ENCODE peak calls at places on chromosomes 2 and 18, in ten cellular contexts. J is Panc1, B is GM20000, C is nucleus accumbens, P is nephron progenitor cell, R is WERI-Rb-1, M is SK-N-DZ, N is astrocyte, Q is sigmoid colon, W is T-helper 17 cell. E is an unnamed sample.
A peak's percentile ranks its signal among the peaks of the same experiment; 100 is the strongest.

GRCh38 chr2:55163895-55164509 is 68.1 kb downstream of the CLHC1 start:
- DNase-seq in R (no peak), W (no peak), P (no peak), B (no peak), C (no peak), M (no peak), N (no peak), J (no peak), Q (no peak), E (no peak)

GRCh38 chr2:111117666-111118454 is 2.9 kb upstream of the BCL2L11 start:
- DNase-seq in R (no peak), P (peak; percentile 37), W (no peak), Q (peak; percentile 67), C (no peak), M (peak; percentile 21), B (peak; percentile 19), J (no peak), N (peak; percentile 69), E (no peak)

GRCh38 chr2:218960196-218961165 is 1.0 kb downstream of the CDK5R2 start:
- DNase-seq in P (peak; percentile 21), N (no peak), B (peak; percentile 52), M (peak; percentile 32), Q (no peak), C (no peak), R (peak; percentile 41), J (no peak), W (no peak), E (no peak)

GRCh38 chr2:30341500-30342267 is 105.4 kb upstream of the LCLAT1 start:
- DNase-seq in W (no peak), B (no peak), C (no peak), Q (no peak), N (no peak), M (no peak), R (no peak), J (no peak), P (no peak), E (no peak)

GRCh38 chr2:8478133-8478793 is 203.6 kb upstream of the ID2 start:
- DNase-seq in W (no peak), R (no peak), M (no peak), Q (peak; percentile 53), J (no peak), P (no peak), B (no peak), C (no peak), N (no peak), E (no peak)

GRCh38 chr2:144452169-144453038 is 67.5 kb downstream of the ZEB2 start:
- DNase-seq in R (peak; percentile 45), C (no peak), P (peak; percentile 40), B (no peak), Q (no peak), J (no peak), M (peak; percentile 53), N (peak; percentile 54), W (no peak), E (no peak)

GRCh38 chr2:26933638-26934334 is 36.7 kb upstream of the MAPRE3 start:
- DNase-seq in W (no peak), P (no peak), C (no peak), R (no peak), Q (no peak), J (no peak), N (no peak), M (no peak), B (no peak), E (no peak)

GRCh38 chr2:142557391-142557790 is 320.1 kb upstream of the KYNU start:
- DNase-seq in B (no peak), C (no peak), R (no peak), M (no peak), J (no peak), N (peak; percentile 3), W (no peak), Q (no peak), P (no peak), E (no peak)

GRCh38 chr2:145108385-145108784 is 588.5 kb upstream of the ZEB2 start:
- DNase-seq in R (no peak), C (no peak), B (no peak), J (no peak), M (no peak), P (peak; percentile 22), W (no peak), Q (no peak), N (peak; percentile 74), E (no peak)

GRCh38 chr2:79666430-79666829 is 153.6 kb downstream of the CTNNA2 start:
- DNase-seq in N (no peak), J (no peak), Q (no peak), M (no peak), C (no peak), P (no peak), W (no peak), B (no peak), R (no peak), E (no peak)

GRCh38 chr2:238927746-238928519 is 80.0 kb downstream of the TWIST2 start:
- DNase-seq in M (no peak), C (no peak), R (no peak), W (no peak), J (no peak), P (no peak), B (no peak), Q (peak; percentile 56), N (no peak), E (no peak)

GRCh38 chr18:48592540-48592939 is 53.7 kb downstream of the CTIF start:
- DNase-seq in J (no peak), W (no peak), N (no peak), B (no peak), R (peak; percentile 69), C (no peak), M (peak; percentile 15), Q (no peak), P (no peak), E (no peak)

GRCh38 chr2:23859983-23860382 is 66.9 kb downstream of the ATAD2B start:
- DNase-seq in P (no peak), J (no peak), Q (no peak), B (no peak), R (no peak), M (no peak), N (peak; percentile 12), W (no peak), C (no peak), E (no peak)

GRCh38 chr2:210195066-210195852 is 24.1 kb upstream of the KANSL1L start:
- DNase-seq in B (peak; percentile 24), C (no peak), R (no peak), M (peak; percentile 46), Q (peak; percentile 54), J (peak; percentile 30), N (peak; percentile 22), W (no peak), P (no peak), E (no peak)

GRCh38 chr2:15818881-15819280 is 121.5 kb upstream of the MYCN start:
- DNase-seq in C (no peak), Q (no peak), R (no peak), J (no peak), M (peak; percentile 95), P (no peak), B (no peak), N (no peak), W (no peak), E (no peak)

GRCh38 chr2:2328847-2329246 is 2.2 kb downstream of the MYT1L start:
- DNase-seq in B (peak; percentile 5), Q (no peak), J (no peak), P (peak; percentile 77), M (peak; percentile 35), N (peak; percentile 0), C (no peak), W (no peak), R (no peak), E (no peak)

GRCh38 chr2:136025057-136025973 is 39.9 kb upstream of the DARS1 start:
- DNase-seq in Q (peak; percentile 68), R (peak; percentile 55), P (peak; percentile 87), B (peak; percentile 67), W (no peak), C (peak; percentile 84), N (peak; percentile 78), M (peak; percentile 80), J (no peak), E (no peak)

GRCh38 chr2:10307561-10308156 is 5.0 kb downstream of the HPCAL1 start:
- DNase-seq in B (no peak), M (no peak), C (no peak), P (no peak), W (no peak), Q (no peak), R (no peak), N (no peak), J (no peak), E (no peak)

GRCh38 chr2:221532641-221533040 is 39.5 kb downstream of the EPHA4 start:
- DNase-seq in J (no peak), Q (no peak), B (no peak), M (no peak), P (no peak), W (no peak), R (no peak), N (no peak), C (no peak), E (no peak)

GRCh38 chr2:162242586-162243304 is 500 bp downstream of the FAP start:
- DNase-seq in B (no peak), Q (no peak), N (peak; percentile 76), R (no peak), W (no peak), M (no peak), C (no peak), P (no peak), J (no peak), E (no peak)

GRCh38 chr2:119476301-119477117 is 44.9 kb downstream of the TMEM37 start:
- DNase-seq in P (peak; percentile 71), C (no peak), M (peak; percentile 18), B (peak; percentile 72), W (no peak), J (peak; percentile 36), R (peak; percentile 80), Q (peak; percentile 71), N (peak; percentile 36), E (no peak)

GRCh38 chr2:10407841-10408648 is 40.1 kb downstream of the ODC1 start:
- DNase-seq in B (peak; percentile 78), J (peak; percentile 90), R (no peak), P (no peak), M (no peak), Q (peak; percentile 87), N (peak; percentile 74), W (peak; percentile 19), C (no peak), E (no peak)

GRCh38 chr2:34242741-34243123 is 643.6 kb upstream of the FAM98A start:
- DNase-seq in C (no peak), J (no peak), N (no peak), P (no peak), M (no peak), R (peak; percentile 52), Q (no peak), W (no peak), B (no peak), E (no peak)

GRCh38 chr2:130763405-130763804 is 8.1 kb downstream of the AMER3 start:
- DNase-seq in C (no peak), M (no peak), W (no peak), J (no peak), R (no peak), N (no peak), Q (no peak), B (no peak), P (no peak), E (no peak)

GRCh38 chr2:63818276-63818675 is 23.4 kb upstream of the UGP2 start:
- DNase-seq in B (no peak), N (no peak), W (no peak), M (peak; percentile 50), R (no peak), C (no peak), Q (no peak), J (no peak), P (no peak), E (no peak)

GRCh38 chr2:231425811-231426703 is 30.5 kb downstream of the B3GNT7 start:
- DNase-seq in N (no peak), W (peak; percentile 32), B (no peak), M (no peak), J (no peak), Q (no peak), R (no peak), P (no peak), C (no peak), E (no peak)

GRCh38 chr18:12428923-12429322 is 21.2 kb downstream of the PRELID3A start:
- DNase-seq in B (no peak), Q (no peak), M (no peak), C (no peak), W (no peak), N (no peak), P (no peak), R (no peak), J (no peak), E (no peak)

GRCh38 chr2:126988482-126988881 is 89.8 kb downstream of the TEX51 start:
- DNase-seq in B (no peak), N (no peak), W (no peak), J (no peak), Q (no peak), M (no peak), R (no peak), C (no peak), P (no peak), E (no peak)

E was measured in NK-92 treated with Interleukin-12 subunit alpha and Interleukin-12 subunit beta, amount 100 ng/mL, for 24 hours.